ENCODE peak calls at places on chromosomes 2 and 18, in five cellular contexts. I is osteocyte, K is GM03348, Z is RCC 7860, G is NB4. A is an unnamed sample.

GRCh38 chr18:35458677-35459441 is 38.9 kb downstream of the INO80C start:
- DNase-seq in G (no peak), K (peak; percentile 60), Z (peak; percentile 96), I (peak; percentile 81), A (peak; percentile 87)

GRCh38 chr2:228447266-228447915 is 265.9 kb upstream of the SPHKAP start:
- DNase-seq in Z (no peak), K (no peak), G (no peak), I (no peak), A (no peak)

GRCh38 chr2:56102866-56103265 is 80.9 kb upstream of the CCDC85A start:
- DNase-seq in K (peak; percentile 48), G (no peak), I (no peak), Z (no peak), A (no peak)

GRCh38 chr2:196268538-196269338 is 97.4 kb upstream of the STK17B start:
- DNase-seq in Z (no peak), G (peak; percentile 78), I (no peak), K (no peak), A (no peak)

GRCh38 chr2:43340945-43341356 is 114.5 kb upstream of the ZFP36L2 start:
- DNase-seq in I (no peak), G (no peak), Z (peak; percentile 43), K (peak; percentile 60), A (peak; percentile 72)

GRCh38 chr2:105490204-105490603 is 91.4 kb upstream of the FHL2 start:
- DNase-seq in Z (no peak), G (no peak), K (no peak), I (no peak), A (no peak)

GRCh38 chr2:109103286-109103685 is 25.7 kb upstream of the SH3RF3 start:
- DNase-seq in I (peak; percentile 44), G (no peak), Z (no peak), K (no peak), A (no peak)

GRCh38 chr2:215421859-215422461 is 13.9 kb downstream of the FN1 start:
- DNase-seq in G (no peak), Z (no peak), I (no peak), K (no peak), A (no peak)

GRCh38 chr2:188596054-188596453 is 304.4 kb downstream of the GULP1 start:
- DNase-seq in K (no peak), Z (no peak), G (no peak), I (no peak), A (no peak)

GRCh38 chr2:239200646-239201530 is 199.9 kb downstream of the HDAC4 start:
- DNase-seq in Z (no peak), I (no peak), G (no peak), K (no peak), A (no peak)

GRCh38 chr2:238596571-238597551 is 170.1 kb downstream of the ASB1 start:
- DNase-seq in K (peak; percentile 94), G (no peak), I (peak; percentile 81), Z (peak; percentile 59), A (peak; percentile 91)

GRCh38 chr2:119765404-119766002 is 5.8 kb downstream of the PTPN4 start:
- DNase-seq in Z (no peak), K (no peak), I (no peak), G (no peak), A (no peak)

GRCh38 chr18:58996131-58996632 is 131.5 kb downstream of the ZNF532 start:
- DNase-seq in G (no peak), K (peak; percentile 45), I (no peak), Z (no peak), A (no peak)

GRCh38 chr2:111930875-111931274 is 32.5 kb downstream of the MERTK start:
- DNase-seq in Z (peak; percentile 72), I (no peak), G (no peak), K (peak; percentile 23), A (peak; percentile 48)

GRCh38 chr2:61762292-61762691 is 91.6 kb downstream of the FAM161A start:
- DNase-seq in Z (no peak), K (no peak), G (no peak), I (no peak), A (no peak)

GRCh38 chr2:37454851-37455762 is 110.7 kb downstream of the QPCT start:
- DNase-seq in Z (no peak), I (no peak), K (no peak), G (no peak), A (peak; percentile 72)

GRCh38 chr18:26546875-26547301 is 1.5 kb downstream of the KCTD1 start:
- DNase-seq in Z (no peak), I (no peak), K (no peak), G (no peak), A (no peak)

GRCh38 chr2:229783108-229783721 is 68.9 kb upstream of the DNER start:
- DNase-seq in I (no peak), G (no peak), Z (no peak), K (no peak), A (no peak)

GRCh38 chr2:127652786-127653357 is 6.9 kb downstream of the GPR17 start:
- DNase-seq in Z (no peak), G (no peak), K (no peak), I (no peak), A (no peak)

GRCh38 chr2:70141754-70142589 is 48.8 kb downstream of the C2orf42 start:
- DNase-seq in I (peak; percentile 87), K (peak; percentile 69), Z (peak; percentile 45), G (no peak), A (peak; percentile 44)

GRCh38 chr2:101518470-101519172 is 43.7 kb upstream of the RFX8 start:
- DNase-seq in I (no peak), Z (peak; percentile 56), K (peak; percentile 64), G (peak; percentile 54), A (peak; percentile 52)

GRCh38 chr2:54709341-54709809 is 14.1 kb upstream of the EML6 start:
- DNase-seq in I (no peak), K (peak; percentile 3), G (no peak), Z (no peak), A (no peak)

GRCh38 chr2:239581352-239581901 is 180.6 kb upstream of the HDAC4 start:
- DNase-seq in Z (no peak), G (no peak), I (no peak), K (no peak), A (no peak)

GRCh38 chr2:240237609-240238151 is 97.2 kb upstream of the OTOS start:
- DNase-seq in K (no peak), I (peak; percentile 30), G (no peak), Z (peak; percentile 5), A (peak; percentile 8)

GRCh38 chr2:23292024-23292423 is 93.0 kb upstream of the KLHL29 start:
- DNase-seq in K (no peak), I (no peak), G (peak; percentile 16), Z (no peak), A (no peak)

GRCh38 chr2:38394903-38395341 is 17.8 kb upstream of the ATL2 start:
- DNase-seq in I (no peak), K (no peak), G (no peak), Z (peak; percentile 71), A (peak; percentile 32)

GRCh38 chr2:117956036-117956791 is 57.7 kb downstream of the CCDC93 start:
- DNase-seq in G (no peak), Z (no peak), I (no peak), K (no peak), A (no peak)

GRCh38 chr2:119218478-119219064 is 5.1 kb upstream of the STEAP3 start:
- DNase-seq in I (no peak), K (peak; percentile 73), G (peak; percentile 55), Z (no peak), A (no peak)

GRCh38 chr2:182064024-182064880 is 78.6 kb downstream of the PPP1R1C start:
- DNase-seq in G (no peak), K (no peak), I (no peak), Z (no peak), A (no peak)

GRCh38 chr2:43519711-43520221 is 76.1 kb downstream of the THADA start:
- DNase-seq in G (peak; percentile 28), K (peak; percentile 73), I (no peak), Z (peak; percentile 60), A (peak; percentile 96)

GRCh38 chr2:152500336-152500735 is 165.4 kb downstream of the FMNL2 start:
- DNase-seq in K (no peak), G (no peak), Z (no peak), I (no peak), A (no peak)

GRCh38 chr18:59961086-59961485 is 61.3 kb downstream of the PMAIP1 start:
- DNase-seq in Z (no peak), K (no peak), G (no peak), I (no peak), A (no peak)

GRCh38 chr2:56522605-56523089 is 338.9 kb downstream of the CCDC85A start:
- DNase-seq in Z (peak; percentile 24), K (peak; percentile 8), G (no peak), I (no peak), A (peak; percentile 43)

GRCh38 chr2:16508061-16508851 is 157.4 kb downstream of the CYRIA start:
- DNase-seq in I (no peak), K (peak; percentile 30), G (peak; percentile 56), Z (peak; percentile 9), A (peak; percentile 13)

GRCh38 chr2:10331033-10331701 is 28.5 kb downstream of the HPCAL1 start:
- DNase-seq in K (peak; percentile 43), Z (peak; percentile 94), G (peak; percentile 92), I (no peak), A (no peak)